ENCODE peak calls at places on chromosomes 2 and 18, in six cellular contexts. T is stimulated activated naive B cell treated with anti-CD40 and anti-IgM and Interleukin-4, amounts not matched to agents 10 μg/mL and 1 μg/mL and 100 μg/mL, for 72 hours; J is epithelial cell of prostate; X is NCI-H524; N is activated naive CD4-positive, alpha-beta T cell treated with anti-CD3 and anti-CD28 coated beads, Interleukin-2, amount 10 ng/mL, durations not matched to agents 7 days and 5 days; S is HCT116. M is an unnamed sample.

GRCh38 chr2:127321306-127321705 is 27.4 kb upstream of the ERCC3 start:
- DNase-seq in T (no peak), J (no peak), X (no peak), N (no peak), S (no peak), M (no peak)

GRCh38 chr18:50083708-50084107 is 111.2 kb downstream of the MYO5B start:
- DNase-seq in T (no peak), J (no peak), X (no peak), N (no peak), S (no peak), M (no peak)

GRCh38 chr2:237904806-237905599 is 45.6 kb downstream of the RAMP1 start:
- DNase-seq in T (peak), J (no peak), X (no peak), N (peak), S (no peak), M (peak)

GRCh38 chr2:216015722-216016464 is 2.5 kb upstream of the MREG start:
- DNase-seq in T (peak), J (no peak), X (peak), N (peak), S (no peak), M (peak)

GRCh38 chr2:234733093-234733489 is 218.7 kb upstream of the SH3BP4 start:
- DNase-seq in T (no peak), J (no peak), X (no peak), N (no peak), S (no peak), M (no peak)

GRCh38 chr18:9846162-9846915 is 39.4 kb upstream of the TXNDC2 start:
- DNase-seq in T (no peak), J (no peak), X (no peak), N (no peak), S (no peak), M (no peak)

GRCh38 chr2:72570401-72570800 is 255.4 kb downstream of the EXOC6B start:
- DNase-seq in T (no peak), J (no peak), X (no peak), N (no peak), S (no peak), M (no peak)

GRCh38 chr18:48872234-48873145 is 78.3 kb downstream of the SMAD7 start:
- DNase-seq in T (no peak), J (peak), X (peak), N (no peak), S (no peak), M (no peak)

GRCh38 chr18:70700496-70700895 is 411.7 kb downstream of the SOCS6 start:
- DNase-seq in T (no peak), J (no peak), X (no peak), N (no peak), S (no peak), M (no peak)

GRCh38 chr18:47323158-47323557 is 71.7 kb upstream of the SKOR2 start:
- DNase-seq in T (no peak), J (peak), X (no peak), N (no peak), S (no peak), M (peak)

GRCh38 chr2:96604104-96604503 is 34.0 kb downstream of the KANSL3 start:
- DNase-seq in T (no peak), J (no peak), X (no peak), N (no peak), S (no peak), M (no peak)

GRCh38 chr2:31138037-31138962 is at the start of gene GALNT14:
- DNase-seq in T (peak), J (peak), X (peak), N (peak), S (no peak), M (peak)

GRCh38 chr18:58615150-58616132 is 13.4 kb downstream of the ALPK2 start:
- DNase-seq in T (peak), J (no peak), X (no peak), N (peak), S (no peak), M (no peak)

GRCh38 chr2:195710407-195710806 is 53.4 kb downstream of the SLC39A10 start:
- DNase-seq in T (no peak), J (no peak), X (no peak), N (no peak), S (no peak), M (no peak)

GRCh38 chr18:75198046-75198445 is 10.9 kb downstream of the PTGR3 start:
- DNase-seq in T (no peak), J (no peak), X (no peak), N (no peak), S (no peak), M (no peak)

GRCh38 chr2:74887445-74887951 is 53.6 kb downstream of the HK2 start:
- DNase-seq in T (no peak), J (peak), X (no peak), N (no peak), S (no peak), M (no peak)

GRCh38 chr2:237618449-237618848 is 8.9 kb upstream of the LRRFIP1 start:
- DNase-seq in T (no peak), J (no peak), X (no peak), N (no peak), S (no peak), M (no peak)

GRCh38 chr2:221198309-221198708 is 373.8 kb downstream of the EPHA4 start:
- DNase-seq in T (no peak), J (no peak), X (no peak), N (no peak), S (no peak), M (no peak)

GRCh38 chr2:24231461-24231881 is 56.6 kb downstream of the FAM228A start:
- DNase-seq in T (no peak), J (no peak), X (no peak), N (no peak), S (no peak), M (no peak)

GRCh38 chr2:128318776-128319456 is at the start of gene HS6ST1:
- DNase-seq in T (peak), J (no peak), X (peak), N (peak), S (peak), M (peak)

GRCh38 chr2:221517362-221518121 is 54.6 kb downstream of the EPHA4 start:
- DNase-seq in T (peak), J (no peak), X (no peak), N (peak), S (peak), M (peak)

GRCh38 chr18:46331316-46331715 is 227.1 kb downstream of the HAUS1 start:
- DNase-seq in T (no peak), J (no peak), X (no peak), N (no peak), S (no peak), M (no peak)

GRCh38 chr2:237170017-237170416 is 84.3 kb downstream of the COPS8 start:
- DNase-seq in T (no peak), J (no peak), X (no peak), N (no peak), S (no peak), M (no peak)

GRCh38 chr2:50952596-50952995 is 79.3 kb downstream of the NRXN1 start:
- DNase-seq in T (no peak), J (peak), X (no peak), N (no peak), S (peak), M (no peak)

GRCh38 chr18:68482815-68483214 is 232.1 kb downstream of the TMX3 start:
- DNase-seq in T (no peak), J (no peak), X (no peak), N (no peak), S (no peak), M (peak)

GRCh38 chr2:15456343-15456742 is 104.8 kb downstream of the NBAS start:
- DNase-seq in T (no peak), J (no peak), X (no peak), N (no peak), S (no peak), M (no peak)

GRCh38 chr2:23578964-23579671 is 194.1 kb downstream of the KLHL29 start:
- DNase-seq in T (no peak), J (no peak), X (no peak), N (no peak), S (no peak), M (no peak)

GRCh38 chr2:134550566-134551164 is 168.1 kb downstream of the TMEM163 start:
- DNase-seq in T (no peak), J (no peak), X (no peak), N (no peak), S (no peak), M (no peak)

GRCh38 chr2:79292231-79292785 is 132.8 kb upstream of the REG3A start:
- DNase-seq in T (no peak), J (no peak), X (no peak), N (no peak), S (no peak), M (no peak)

GRCh38 chr18:58235001-58235436 is 191.0 kb downstream of the NEDD4L start:
- DNase-seq in T (no peak), J (no peak), X (no peak), N (no peak), S (no peak), M (no peak)

GRCh38 chr2:71503827-71504226 is 50.5 kb downstream of the DYSF start:
- DNase-seq in T (no peak), J (peak), X (no peak), N (no peak), S (no peak), M (no peak)

GRCh38 chr2:213065583-213066444 is 85.6 kb downstream of the IKZF2 start:
- DNase-seq in T (no peak), J (no peak), X (peak), N (no peak), S (no peak), M (no peak)

GRCh38 chr2:15142069-15142689 is 419.0 kb downstream of the NBAS start:
- DNase-seq in T (peak), J (no peak), X (no peak), N (peak), S (no peak), M (peak)

GRCh38 chr2:8177550-8177949 is 504.3 kb upstream of the ID2 start:
- DNase-seq in T (no peak), J (no peak), X (no peak), N (no peak), S (no peak), M (no peak)

GRCh38 chr2:150531626-150532419 is 44.4 kb upstream of the RND3 start:
- DNase-seq in T (no peak), J (no peak), X (no peak), N (no peak), S (no peak), M (no peak)

GRCh38 chr2:144603334-144603733 is 83.4 kb upstream of the ZEB2 start:
- DNase-seq in T (no peak), J (no peak), X (no peak), N (no peak), S (no peak), M (no peak)

GRCh38 chr2:114543106-114543806 is 100.8 kb downstream of the DPP10 start:
- DNase-seq in T (no peak), J (no peak), X (no peak), N (no peak), S (no peak), M (no peak)

GRCh38 chr2:200110380-200110779 is 155.0 kb downstream of the MAIP1 start:
- DNase-seq in T (no peak), J (no peak), X (no peak), N (no peak), S (no peak), M (no peak)

GRCh38 chr2:201149064-201149820 is 33.3 kb downstream of the CFLAR start:
- DNase-seq in T (no peak), J (peak), X (no peak), N (no peak), S (peak), M (no peak)

GRCh38 chr2:86398911-86399474 is 42.2 kb upstream of the KDM3A start:
- DNase-seq in T (no peak), J (no peak), X (no peak), N (no peak), S (no peak), M (no peak)

M was measured in MM.1S.